ENCODE peak calls at places on chromosomes 11 and 22, in four cellular contexts. S is breast epithelium, X is mesendoderm, F is Panc1. T is an unnamed sample.

GRCh38 chr11:95494856-95495255 is 263.9 kb upstream of the SESN3 start:
- DNase-seq in S (no peak), X (no peak), F (no peak), T (no peak)

GRCh38 chr11:14537134-14537599 is 17.0 kb upstream of the PSMA1 start:
- DNase-seq in S (no peak), X (peak), F (peak), T (no peak)

GRCh38 chr22:27474112-27474571 is 327.4 kb downstream of the MN1 start:
- DNase-seq in S (no peak), X (no peak), F (no peak), T (peak)

GRCh38 chr11:65575568-65576231 is at the start of gene EHBP1L1:
- DNase-seq in S (no peak), X (peak), F (no peak), T (no peak)

GRCh38 chr11:44120169-44120568 is 24.7 kb downstream of the EXT2 start:
- DNase-seq in S (no peak), X (peak), F (no peak), T (no peak)

GRCh38 chr22:41531736-41532477 is 12.4 kb downstream of the POLR3H start:
- DNase-seq in S (no peak), X (no peak), F (no peak), T (no peak)

GRCh38 chr22:40244586-40244985 is 66.9 kb downstream of the TNRC6B start:
- DNase-seq in S (no peak), X (no peak), F (no peak), T (no peak)

GRCh38 chr22:46462726-46463371 is 74.6 kb downstream of the CELSR1 start:
- DNase-seq in S (no peak), X (no peak), F (no peak), T (peak)

GRCh38 chr11:34924714-34925113 is 8.3 kb downstream of the PDHX start:
- DNase-seq in S (no peak), X (no peak), F (no peak), T (no peak)

GRCh38 chr11:96187779-96188624 is 155.0 kb downstream of the MAML2 start:
- DNase-seq in S (no peak), X (no peak), F (no peak), T (peak)

GRCh38 chr22:23279781-23280180 is 99.5 kb downstream of the BCR start:
- DNase-seq in S (no peak), X (no peak), F (no peak), T (peak)

GRCh38 chr11:117058761-117059233 is 39.4 kb downstream of the SIK3 start:
- DNase-seq in S (no peak), X (peak), F (no peak), T (no peak)

GRCh38 chr22:29641052-29641780 is 37.8 kb downstream of the NF2 start:
- DNase-seq in S (no peak), X (no peak), F (no peak), T (no peak)

GRCh38 chr11:68153742-68154141 is 32.6 kb upstream of the CHKA start:
- DNase-seq in S (peak), X (no peak), F (no peak), T (no peak)

GRCh38 chr22:41664490-41664889 is 24.2 kb downstream of the SNU13 start:
- DNase-seq in S (no peak), X (peak), F (no peak), T (no peak)

GRCh38 chr11:123624974-123625373 is 29.4 kb downstream of the SCN3B start:
- DNase-seq in S (no peak), X (no peak), F (no peak), T (no peak)

GRCh38 chr11:88179141-88179540 is 3.9 kb upstream of the RAB38 start:
- DNase-seq in S (no peak), X (no peak), F (no peak), T (peak)

GRCh38 chr11:118054712-118055640 is 21.9 kb upstream of the TMPRSS4 start:
- DNase-seq in S (peak), X (no peak), F (no peak), T (no peak)

GRCh38 chr22:29587938-29588699 is 7.2 kb upstream of the NIPSNAP1 start:
- DNase-seq in S (no peak), X (no peak), F (no peak), T (peak)

GRCh38 chr22:35397095-35397904 is 2.6 kb upstream of the MCM5 start:
- DNase-seq in S (no peak), X (peak), F (no peak), T (no peak)

GRCh38 chr22:37195921-37196320 is 7.9 kb upstream of the C1QTNF6 start:
- DNase-seq in S (no peak), X (peak), F (no peak), T (no peak)

GRCh38 chr11:94800394-94800793 is 32.2 kb downstream of the AMOTL1 start:
- DNase-seq in S (no peak), X (no peak), F (no peak), T (no peak)

GRCh38 chr11:22539851-22540376 is 85.7 kb downstream of the FANCF start:
- DNase-seq in S (no peak), X (peak), F (no peak), T (no peak)

GRCh38 chr11:58676563-58677135 is 54.2 kb downstream of the CNTF start:
- DNase-seq in S (no peak), X (no peak), F (no peak), T (no peak)

GRCh38 chr11:12494699-12495098 is 117.3 kb downstream of the PARVA start:
- DNase-seq in S (no peak), X (peak), F (no peak), T (no peak)

GRCh38 chr11:124536520-124536919 is 6.9 kb downstream of the OR8B12 start:
- DNase-seq in S (peak), X (peak), F (no peak), T (peak)

GRCh38 chr22:47059701-47060161 is 297.3 kb downstream of the TBC1D22A start:
- DNase-seq in S (no peak), X (no peak), F (no peak), T (no peak)

GRCh38 chr22:45994516-45995404 is 17.8 kb upstream of the WNT7B start:
- DNase-seq in S (peak), X (peak), F (no peak), T (no peak)

GRCh38 chr11:44326615-44327475 is 16.9 kb upstream of the ALX4 start:
- DNase-seq in S (no peak), X (no peak), F (no peak), T (no peak)

GRCh38 chr11:119663279-119663678 is 65.7 kb downstream of the NECTIN1 start:
- DNase-seq in S (no peak), X (peak), F (no peak), T (no peak)

GRCh38 chr11:112589132-112589531 is 328.5 kb upstream of the PLET1 start:
- DNase-seq in S (no peak), X (no peak), F (no peak), T (no peak)

GRCh38 chr11:97815667-97816066 is 1205.1 kb upstream of the CNTN5 start:
- DNase-seq in S (no peak), X (no peak), F (no peak), T (no peak)

GRCh38 chr11:90251599-90251998 is 28.8 kb upstream of the CHORDC1 start:
- DNase-seq in S (no peak), X (no peak), F (no peak), T (no peak)

GRCh38 chr11:69788956-69789355 is 13.8 kb upstream of the FGF4 start:
- DNase-seq in S (no peak), X (no peak), F (no peak), T (no peak)

GRCh38 chr11:109984634-109985289 is 108.4 kb upstream of the ZC3H12C start:
- DNase-seq in S (no peak), X (no peak), F (no peak), T (peak)

GRCh38 chr11:80350541-80350940 is 909.7 kb upstream of the TENM4 start:
- DNase-seq in S (no peak), X (no peak), F (no peak), T (no peak)

DNA sequence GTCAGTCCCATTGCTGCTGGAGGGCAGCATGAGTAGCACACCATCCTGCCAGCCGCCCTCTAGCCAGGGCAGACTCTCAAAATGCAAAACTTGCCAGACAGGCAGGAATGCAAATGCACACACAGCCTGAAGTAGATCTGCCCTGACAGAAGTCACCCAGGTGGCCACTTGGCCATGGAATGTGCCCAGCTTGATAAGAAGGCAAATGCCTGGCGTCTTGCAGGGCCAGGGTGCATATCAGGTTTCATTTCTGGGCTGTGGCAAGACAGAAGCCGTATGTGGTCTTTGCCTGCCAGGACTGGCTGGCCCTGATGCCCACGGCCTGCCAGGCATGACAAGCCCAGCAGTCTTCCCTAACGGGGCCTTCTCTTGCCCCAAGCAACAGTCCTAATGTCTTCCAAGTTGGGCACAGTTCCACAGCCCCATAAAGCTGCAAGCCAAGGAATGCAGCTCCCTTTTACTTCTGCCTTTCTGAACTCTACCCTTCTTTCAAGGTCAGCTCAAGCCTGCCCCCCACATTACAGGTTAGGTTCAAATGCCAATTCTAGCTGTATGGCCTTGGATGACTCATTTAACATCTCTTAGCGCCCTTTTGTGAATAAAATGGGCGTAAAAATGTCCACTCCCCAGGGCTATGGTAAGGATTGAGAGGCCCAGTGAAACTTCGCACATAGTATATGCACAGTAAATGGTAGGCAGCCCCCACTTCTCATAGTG is 29.7 kb downstream of the POU2AF3 start:
- DNase-seq in S (no peak), X (peak), F (no peak), T (no peak)
- H3K27ac ChIP-seq in S (peak), X (no peak), F (no peak), T (no peak)

GRCh38 chr11:27380796-27381195 is 17.8 kb upstream of the CCDC34 start:
- DNase-seq in S (no peak), X (no peak), F (no peak), T (no peak)
- H3K27ac ChIP-seq in S (no peak), X (no peak), F (no peak), T (no peak)

DNA sequence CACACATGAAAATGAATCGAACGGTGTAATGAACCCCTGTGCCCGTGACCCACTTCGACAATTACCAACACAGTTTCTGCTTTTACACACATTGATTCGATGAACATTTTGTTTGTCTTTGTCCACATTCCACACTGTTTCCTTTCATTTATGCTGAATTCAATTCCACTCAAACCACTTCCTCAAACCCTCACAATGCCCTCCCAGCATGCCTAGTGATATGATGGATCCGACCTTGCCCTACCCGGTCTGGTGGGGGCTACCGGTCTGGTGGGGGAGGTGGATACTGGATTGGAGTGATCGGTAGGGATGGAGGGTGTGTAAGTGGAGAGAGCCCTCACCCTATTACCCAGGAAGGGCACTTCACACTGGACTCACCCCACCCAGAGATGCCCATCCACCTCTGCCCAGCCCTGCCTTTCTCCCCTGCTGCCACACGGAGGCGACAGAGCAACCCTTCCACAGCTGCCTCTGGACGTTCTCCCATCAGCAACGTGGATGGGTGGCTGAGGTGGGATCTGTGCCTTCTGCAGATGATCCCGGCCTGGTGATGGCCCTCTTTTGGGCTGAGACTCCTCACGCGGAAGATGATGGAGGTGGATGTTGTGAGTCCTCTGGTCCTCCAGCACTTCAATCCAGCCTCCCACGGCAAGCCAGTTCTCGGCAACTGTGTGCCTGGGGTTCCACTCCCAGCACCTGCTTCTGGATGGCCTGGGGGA is 33.0 kb upstream of the P2RY2 start:
- DNase-seq in S (no peak), X (peak), F (peak), T (no peak)
- H3K27ac ChIP-seq in S (no peak), X (no peak), F (no peak), T (peak)

GRCh38 chr11:46300270-46300669 is 22.8 kb downstream of the CREB3L1 start:
- DNase-seq in S (no peak), X (no peak), F (no peak), T (no peak)
- H3K27ac ChIP-seq in S (no peak), X (no peak), F (no peak), T (no peak)

T was measured in epithelial cell of prostate.